ENCODE peak calls at places on chromosomes 16 and 17, in six cellular contexts. Z is SW 1271; Y is psoas muscle; L is head of caudate nucleus; S is coronary artery; M is central memory CD8-positive, alpha-beta T cell. J is an unnamed sample.

GRCh38 chr17:64496786-64497564 is at the start of gene POLG2:
- DNase-seq in L (peak), Y (peak), M (peak), Z (peak), S (peak), J (peak)

GRCh38 chr17:76926237-76926866 is 58.1 kb downstream of the MGAT5B start:
- DNase-seq in Z (no peak), M (no peak), L (no peak), Y (no peak), S (no peak), J (no peak)

GRCh38 chr17:50314456-50315011 is 31.4 kb upstream of the XYLT2 start:
- DNase-seq in Z (no peak), S (no peak), L (no peak), Y (no peak), M (no peak), J (no peak)

GRCh38 chr16:88901718-88902337 is 35.4 kb upstream of the PABPN1L start:
- DNase-seq in Y (no peak), L (no peak), M (no peak), S (no peak), Z (no peak), J (no peak)

GRCh38 chr16:69709456-69710084 is 16.8 kb downstream of the NQO1 start:
- DNase-seq in S (no peak), Y (no peak), L (no peak), M (no peak), Z (peak), J (no peak)

GRCh38 chr16:22933173-22933572 is 119.2 kb downstream of the HS3ST2 start:
- DNase-seq in S (no peak), Z (no peak), L (no peak), M (no peak), Y (no peak), J (no peak)

GRCh38 chr17:81976332-81977210 is 858 bp upstream of the ASPSCR1 start:
- DNase-seq in S (no peak), M (no peak), Y (peak), L (no peak), Z (no peak), J (peak)

GRCh38 chr17:77563439-77564102 is 394.9 kb upstream of the TNRC6C start:
- DNase-seq in Y (no peak), S (no peak), M (no peak), Z (no peak), L (no peak), J (no peak)

GRCh38 chr16:89123001-89123830 is 29.6 kb downstream of the ACSF3 start:
- DNase-seq in Y (peak), Z (no peak), M (no peak), S (no peak), L (no peak), J (no peak)

GRCh38 chr16:57058291-57058861 is 34.0 kb upstream of the CPNE2 start:
- DNase-seq in Y (no peak), M (no peak), S (no peak), L (no peak), Z (no peak), J (no peak)

GRCh38 chr17:38761612-38762011 is 9.1 kb downstream of the PSMB3 start:
- DNase-seq in S (no peak), M (no peak), Z (peak), L (no peak), Y (no peak), J (peak)

J was measured in HAP-1.